ENCODE peak calls at places on chromosome 1, in four cellular contexts. Z is CD8-positive, alpha-beta T cell; L is effector CD4-positive, alpha-beta T cell; D is foreskin keratinocyte. N is an unnamed sample.

GRCh38 chr1:43267291-43267805 is 2.4 kb upstream of the TMEM125 start:
- DNase-seq in Z (no peak), L (no peak), D (no peak), N (no peak)

GRCh38 chr1:92691937-92692336 is 93.0 kb downstream of the EVI5 start:
- DNase-seq in Z (no peak), L (no peak), D (no peak), N (no peak)

GRCh38 chr1:179816196-179816960 is 61.2 kb downstream of the TOR1AIP2 start:
- DNase-seq in Z (no peak), L (no peak), D (no peak), N (no peak)

GRCh38 chr1:236808564-236809130 is 13.6 kb downstream of the MTR start:
- DNase-seq in Z (no peak), L (no peak), D (no peak), N (no peak)

GRCh38 chr1:35377553-35377952 is 109.0 kb downstream of the ZMYM4 start:
- DNase-seq in Z (no peak), L (no peak), D (peak; percentile 41), N (no peak)

GRCh38 chr1:153543738-153544135 is 1.9 kb downstream of the S100A4 start:
- DNase-seq in Z (no peak), L (no peak), D (no peak), N (no peak)

GRCh38 chr1:237032029-237032428 is 10.0 kb upstream of the RYR2 start:
- DNase-seq in Z (no peak), L (no peak), D (no peak), N (no peak)

GRCh38 chr1:215523906-215524305 is 43.2 kb upstream of the KCTD3 start:
- DNase-seq in Z (no peak), L (no peak), D (no peak), N (no peak)

GRCh38 chr1:161440312-161440894 is 64.9 kb upstream of the FCGR2A start:
- DNase-seq in Z (peak; percentile 32), L (peak; percentile 34), D (peak; percentile 62), N (peak; percentile 43)

GRCh38 chr1:67439277-67440029 is 9.3 kb upstream of the SERBP1 start:
- DNase-seq in Z (no peak), L (no peak), D (peak; percentile 58), N (no peak)

N was measured in T-helper 9 cell.